ENCODE peak calls at places on chromosomes 7 and 10, in seven cellular contexts. U is left lung, N is prostate gland, W is lower lobe of right lung, R is mammary epithelial cell, I is cardiac muscle cell, S is adrenal gland. T is an unnamed sample.

GRCh38 chr10:16612148-16612742 is 90.6 kb upstream of the C1QL3 start:
- DNase-seq in U (no peak), N (no peak), W (no peak), R (peak; percentile 22), I (peak; percentile 65), S (peak; percentile 5), T (no peak)

GRCh38 chr7:76356823-76357222 is 2.0 kb downstream of the YWHAG start:
- DNase-seq in U (no peak), N (no peak), W (no peak), R (peak; percentile 67), I (peak; percentile 43), S (peak; percentile 56), T (no peak)

GRCh38 chr7:65927489-65928448 is 54.2 kb downstream of the GUSB start:
- DNase-seq in U (no peak), N (no peak), W (no peak), R (no peak), I (peak; percentile 50), S (no peak), T (peak; percentile 45)

GRCh38 chr7:89223906-89224395 is 428.4 kb upstream of the TEX47 start:
- DNase-seq in U (no peak), N (no peak), W (no peak), R (no peak), I (no peak), S (no peak), T (no peak)

GRCh38 chr7:36473454-36474282 is 84.0 kb downstream of the ANLN start:
- DNase-seq in U (no peak), N (no peak), W (peak; percentile 51), R (peak; percentile 93), I (peak; percentile 48), S (peak; percentile 44), T (peak; percentile 74)

GRCh38 chr10:113480081-113480360 is 72.8 kb upstream of the HABP2 start:
- DNase-seq in U (no peak), N (no peak), W (no peak), R (no peak), I (no peak), S (no peak), T (no peak)

GRCh38 chr10:33800986-33801385 is 466.5 kb upstream of the NRP1 start:
- DNase-seq in U (no peak), N (no peak), W (no peak), R (no peak), I (no peak), S (no peak), T (no peak)

GRCh38 chr7:70384891-70385290 is 747.1 kb upstream of the GALNT17 start:
- DNase-seq in U (no peak), N (no peak), W (no peak), R (peak; percentile 14), I (peak; percentile 43), S (no peak), T (no peak)

GRCh38 chr10:80860719-80861118 is 323.0 kb downstream of the SH2D4B start:
- DNase-seq in U (no peak), N (no peak), W (no peak), R (no peak), I (no peak), S (no peak), T (no peak)

GRCh38 chr7:142104550-142105527 is 6.7 kb upstream of the MGAM2 start:
- DNase-seq in U (no peak), N (no peak), W (no peak), R (peak; percentile 56), I (peak; percentile 4), S (peak; percentile 28), T (peak; percentile 71)

GRCh38 chr7:135801045-135801693 is 52.6 kb upstream of the FAM180A start:
- DNase-seq in U (no peak), N (peak; percentile 44), W (no peak), R (peak; percentile 51), I (peak; percentile 82), S (peak; percentile 57), T (peak; percentile 38)

GRCh38 chr10:88232029-88232895 is 350.9 kb downstream of the RNLS start:
- DNase-seq in U (no peak), N (no peak), W (peak; percentile 78), R (no peak), I (peak; percentile 94), S (peak; percentile 70), T (peak; percentile 45)

GRCh38 chr10:23293145-23293724 is 51.4 kb downstream of the C10orf67 start:
- DNase-seq in U (no peak), N (no peak), W (no peak), R (peak; percentile 20), I (peak; percentile 52), S (peak; percentile 25), T (peak; percentile 27)

GRCh38 chr10:27783660-27784059 is 38.0 kb upstream of the MKX start:
- DNase-seq in U (no peak), N (no peak), W (no peak), R (peak; percentile 55), I (peak; percentile 8), S (peak; percentile 18), T (no peak)

GRCh38 chr7:107995184-107996071 is 7.5 kb downstream of the LAMB1 start:
- DNase-seq in U (no peak), N (no peak), W (no peak), R (peak; percentile 75), I (peak; percentile 85), S (no peak), T (no peak)

GRCh38 chr10:58107506-58107905 is 160.2 kb downstream of the IPMK start:
- DNase-seq in U (no peak), N (no peak), W (no peak), R (peak; percentile 82), I (peak; percentile 5), S (no peak), T (no peak)

GRCh38 chr7:81162771-81163525 is 244.1 kb upstream of the SEMA3C start:
- DNase-seq in U (no peak), N (no peak), W (no peak), R (peak; percentile 82), I (no peak), S (no peak), T (no peak)

GRCh38 chr10:27611861-27612450 is 107.9 kb downstream of the RAB18 start:
- DNase-seq in U (no peak), N (no peak), W (no peak), R (no peak), I (no peak), S (no peak), T (no peak)

GRCh38 chr10:101558206-101558605 is 29.9 kb downstream of the POLL start:
- DNase-seq in U (no peak), N (no peak), W (no peak), R (peak; percentile 81), I (no peak), S (no peak), T (no peak)

GRCh38 chr7:27883726-27884125 is 143.8 kb downstream of the TAX1BP1 start:
- DNase-seq in U (no peak), N (no peak), W (no peak), R (no peak), I (peak; percentile 60), S (no peak), T (no peak)

GRCh38 chr7:80907612-80908011 is 11.2 kb downstream of the SEMA3C start:
- DNase-seq in U (no peak), N (no peak), W (no peak), R (no peak), I (no peak), S (no peak), T (no peak)

DNA sequence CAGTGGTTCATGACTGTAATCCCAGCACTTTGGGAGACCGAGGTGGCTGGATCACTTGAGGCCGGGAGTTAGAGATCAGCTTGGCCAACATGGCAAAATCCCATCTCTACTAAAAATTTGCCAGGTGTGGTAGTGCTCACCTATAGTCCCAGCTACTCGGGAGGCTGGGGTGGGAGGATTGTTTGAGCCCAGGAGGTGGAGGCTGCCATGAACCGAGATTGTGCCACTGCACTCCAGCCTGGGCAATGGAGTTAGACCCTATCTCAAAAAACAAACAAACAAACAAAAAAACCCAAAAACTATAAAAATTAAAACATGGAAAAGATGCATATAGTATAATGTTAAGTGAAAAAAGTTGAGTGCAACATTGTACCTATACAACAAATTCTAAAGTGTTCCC is 81.4 kb downstream of the AKR1D1 start:
- DNase-seq in U (no peak), N (no peak), W (no peak), R (no peak), I (no peak), S (no peak), T (no peak)
- H3K27ac ChIP-seq in U (no peak overlapping the region), N (no peak overlapping the region), W (no peak overlapping the region), R (no peak overlapping the region), I (no peak overlapping the region), S (no peak overlapping the region), T (no peak overlapping the region)

GRCh38 chr7:100789055-100789454 is 38.3 kb downstream of the EPHB4 start:
- DNase-seq in U (no peak), N (no peak), W (no peak), R (no peak), I (no peak), S (no peak), T (no peak)

GRCh38 chr7:100785878-100786277 is 41.4 kb downstream of the EPHB4 start:
- DNase-seq in U (no peak), N (no peak), W (no peak), R (no peak), I (no peak), S (no peak), T (no peak)

GRCh38 chr7:100781255-100781654 is 46.1 kb downstream of the EPHB4 start:
- DNase-seq in U (no peak), N (no peak), W (no peak), R (no peak), I (no peak), S (no peak), T (no peak)

GRCh38 chr7:100783804-100784203 is 43.5 kb downstream of the EPHB4 start:
- DNase-seq in U (no peak), N (no peak), W (no peak), R (no peak), I (no peak), S (no peak), T (no peak)

GRCh38 chr7:100786323-100786722 is 41.0 kb downstream of the EPHB4 start:
- DNase-seq in U (no peak), N (no peak), W (no peak), R (no peak), I (no peak), S (no peak), T (no peak)
- H3K4me3 ChIP-seq in U (no peak overlapping the region), N (no peak overlapping the region), W (no peak overlapping the region), R (no peak overlapping the region), I (no peak overlapping the region), S (no peak overlapping the region), T (no peak overlapping the region)

DNA sequence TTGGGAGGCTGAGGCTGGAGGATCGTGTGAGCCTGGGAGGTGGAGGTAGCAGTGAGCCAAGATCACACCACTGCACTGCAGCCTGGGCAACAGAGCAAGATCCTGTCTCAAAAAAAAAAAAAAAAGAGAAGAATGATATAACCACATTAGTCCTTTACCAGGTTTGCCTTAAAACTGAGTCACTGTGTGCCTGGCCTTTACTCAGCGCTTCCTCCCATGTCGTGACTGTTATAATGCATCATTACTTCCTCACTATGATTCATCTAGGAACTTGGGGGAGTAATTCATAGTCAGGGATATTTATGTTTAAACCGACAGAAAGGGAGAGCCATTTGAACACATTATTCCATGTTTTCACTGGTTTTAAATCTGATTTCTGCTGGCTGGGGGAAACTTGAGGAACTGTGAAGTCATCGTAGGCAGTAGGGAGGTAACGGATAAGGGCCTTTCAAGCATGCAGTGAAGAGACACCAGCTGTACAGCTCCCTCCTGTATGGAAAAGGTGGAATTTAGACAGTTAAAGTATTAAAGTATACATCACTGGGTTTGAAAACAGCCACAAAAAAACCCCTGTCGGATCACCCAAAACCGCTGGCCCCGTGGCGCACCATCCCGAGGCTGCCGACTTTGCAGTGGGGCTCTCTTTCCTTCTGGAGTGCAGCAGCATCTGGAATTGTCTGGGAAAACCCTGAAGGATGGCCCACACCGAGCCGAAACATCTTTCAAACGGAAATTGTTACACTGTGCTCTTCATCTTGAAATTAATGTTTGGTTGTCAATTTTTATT is 119.8 kb downstream of the NKX6-2 start:
- DNase-seq in U (peak; percentile 44), N (no peak), W (peak; percentile 24), R (peak; percentile 85), I (peak; percentile 76), S (no peak), T (no peak)
- H3K27ac ChIP-seq in U (peak overlapping the region; percentile 45), N (peak overlapping the region; percentile 39), W (no peak overlapping the region), R (peak overlapping the region; percentile 54), I (no peak overlapping the region), S (no peak overlapping the region), T (no peak overlapping the region)

GRCh38 chr7:127585044-127585953 is at the start of gene GCC1:
- DNase-seq in U (peak; percentile 98), N (peak; percentile 89), W (peak; percentile 94), R (peak; percentile 81), I (peak; percentile 93), S (peak; percentile 94), T (peak; percentile 95)
- H3K4me3 ChIP-seq in U (peak within 1 kb of the TSS; percentile 85), N (peak within 1 kb of the TSS; percentile 88), W (peak within 1 kb of the TSS; percentile 89), R (peak within 1 kb of the TSS; percentile 69), I (peak within 1 kb of the TSS; percentile 85), S (peak within 1 kb of the TSS; percentile 97), T (peak within 1 kb of the TSS; percentile 79)